ENCODE peak calls at places on chromosome 16, in four cellular contexts. One of them, this sample, is unnamed.

GRCh38 chr16:84599528-84600202 is 18.2 kb downstream of the COTL1 start:
- DNase-seq in stimulated activated CD8-positive, alpha-beta memory T cell treated with anti-CD3 and anti-CD28 coated beads, Interleukin-2, amount 100 ng/mL, for 48 hours: peak
- DNase-seq in nucleus accumbens: peak
- DNase-seq in cerebellar nuclear complex: no peak
- DNase-seq in this sample: peak

GRCh38 chr16:20956319-20956718 is 55.7 kb downstream of the LYRM1 start:
- DNase-seq in stimulated activated CD8-positive, alpha-beta memory T cell treated with anti-CD3 and anti-CD28 coated beads, Interleukin-2, amount 100 ng/mL, for 48 hours: no peak
- DNase-seq in nucleus accumbens: no peak
- DNase-seq in cerebellar nuclear complex: no peak
- DNase-seq in this sample: no peak

GRCh38 chr16:59463776-59464175 is 729.7 kb upstream of the GOT2 start:
- DNase-seq in stimulated activated CD8-positive, alpha-beta memory T cell treated with anti-CD3 and anti-CD28 coated beads, Interleukin-2, amount 100 ng/mL, for 48 hours: no peak
- DNase-seq in nucleus accumbens: no peak
- DNase-seq in cerebellar nuclear complex: no peak
- DNase-seq in this sample: no peak

GRCh38 chr16:2585651-2586081 is 47.8 kb downstream of the PDPK1 start:
- DNase-seq in stimulated activated CD8-positive, alpha-beta memory T cell treated with anti-CD3 and anti-CD28 coated beads, Interleukin-2, amount 100 ng/mL, for 48 hours: no peak
- DNase-seq in nucleus accumbens: no peak
- DNase-seq in cerebellar nuclear complex: no peak
- DNase-seq in this sample: no peak

GRCh38 chr16:23319861-23320615 is 17.9 kb downstream of the SCNN1B start:
- DNase-seq in stimulated activated CD8-positive, alpha-beta memory T cell treated with anti-CD3 and anti-CD28 coated beads, Interleukin-2, amount 100 ng/mL, for 48 hours: no peak
- DNase-seq in nucleus accumbens: no peak
- DNase-seq in cerebellar nuclear complex: no peak
- DNase-seq in this sample: no peak

GRCh38 chr16:79168321-79168720 is 432.2 kb downstream of the MAF start:
- DNase-seq in stimulated activated CD8-positive, alpha-beta memory T cell treated with anti-CD3 and anti-CD28 coated beads, Interleukin-2, amount 100 ng/mL, for 48 hours: no peak
- DNase-seq in nucleus accumbens: no peak
- DNase-seq in cerebellar nuclear complex: no peak
- DNase-seq in this sample: no peak

GRCh38 chr16:53064179-53064578 is 9.4 kb downstream of the CHD9 start:
- DNase-seq in stimulated activated CD8-positive, alpha-beta memory T cell treated with anti-CD3 and anti-CD28 coated beads, Interleukin-2, amount 100 ng/mL, for 48 hours: no peak
- DNase-seq in nucleus accumbens: no peak
- DNase-seq in cerebellar nuclear complex: no peak
- DNase-seq in this sample: no peak

GRCh38 chr16:67878846-67879245 is 5.8 kb upstream of the NRN1L start:
- DNase-seq in stimulated activated CD8-positive, alpha-beta memory T cell treated with anti-CD3 and anti-CD28 coated beads, Interleukin-2, amount 100 ng/mL, for 48 hours: no peak
- DNase-seq in nucleus accumbens: no peak
- DNase-seq in cerebellar nuclear complex: no peak
- DNase-seq in this sample: no peak

GRCh38 chr16:77833906-77834599 is 45.7 kb downstream of the VAT1L start:
- DNase-seq in stimulated activated CD8-positive, alpha-beta memory T cell treated with anti-CD3 and anti-CD28 coated beads, Interleukin-2, amount 100 ng/mL, for 48 hours: no peak
- DNase-seq in nucleus accumbens: no peak
- DNase-seq in cerebellar nuclear complex: no peak
- DNase-seq in this sample: no peak

GRCh38 chr16:4991754-4992153 is 33.6 kb downstream of the SEC14L5 start:
- DNase-seq in stimulated activated CD8-positive, alpha-beta memory T cell treated with anti-CD3 and anti-CD28 coated beads, Interleukin-2, amount 100 ng/mL, for 48 hours: no peak
- DNase-seq in nucleus accumbens: no peak
- DNase-seq in cerebellar nuclear complex: no peak
- DNase-seq in this sample: peak

GRCh38 chr16:31248344-31248743 is 11.4 kb upstream of the ITGAM start:
- DNase-seq in stimulated activated CD8-positive, alpha-beta memory T cell treated with anti-CD3 and anti-CD28 coated beads, Interleukin-2, amount 100 ng/mL, for 48 hours: no peak
- DNase-seq in nucleus accumbens: no peak
- DNase-seq in cerebellar nuclear complex: no peak
- DNase-seq in this sample: no peak

GRCh38 chr16:88914750-88915368 is 48.4 kb upstream of the PABPN1L start:
- DNase-seq in stimulated activated CD8-positive, alpha-beta memory T cell treated with anti-CD3 and anti-CD28 coated beads, Interleukin-2, amount 100 ng/mL, for 48 hours: no peak
- DNase-seq in nucleus accumbens: no peak
- DNase-seq in cerebellar nuclear complex: no peak
- DNase-seq in this sample: no peak

GRCh38 chr16:50879873-50880695 is 138.2 kb downstream of the CYLD start:
- DNase-seq in stimulated activated CD8-positive, alpha-beta memory T cell treated with anti-CD3 and anti-CD28 coated beads, Interleukin-2, amount 100 ng/mL, for 48 hours: no peak
- DNase-seq in nucleus accumbens: no peak
- DNase-seq in cerebellar nuclear complex: no peak
- DNase-seq in this sample: peak

GRCh38 chr16:67329901-67330300 is 3.3 kb downstream of the LRRC36 start:
- DNase-seq in stimulated activated CD8-positive, alpha-beta memory T cell treated with anti-CD3 and anti-CD28 coated beads, Interleukin-2, amount 100 ng/mL, for 48 hours: no peak
- DNase-seq in nucleus accumbens: no peak
- DNase-seq in cerebellar nuclear complex: no peak
- DNase-seq in this sample: no peak

GRCh38 chr16:7236824-7237410 is 95.7 kb upstream of the RBFOX1 start:
- DNase-seq in stimulated activated CD8-positive, alpha-beta memory T cell treated with anti-CD3 and anti-CD28 coated beads, Interleukin-2, amount 100 ng/mL, for 48 hours: no peak
- DNase-seq in nucleus accumbens: no peak
- DNase-seq in cerebellar nuclear complex: no peak
- DNase-seq in this sample: no peak

GRCh38 chr16:23274968-23275367 is 27.1 kb upstream of the SCNN1B start:
- DNase-seq in stimulated activated CD8-positive, alpha-beta memory T cell treated with anti-CD3 and anti-CD28 coated beads, Interleukin-2, amount 100 ng/mL, for 48 hours: no peak
- DNase-seq in nucleus accumbens: no peak
- DNase-seq in cerebellar nuclear complex: no peak
- DNase-seq in this sample: no peak

GRCh38 chr16:73713817-73714495 is 582.7 kb upstream of the PSMD7 start:
- DNase-seq in stimulated activated CD8-positive, alpha-beta memory T cell treated with anti-CD3 and anti-CD28 coated beads, Interleukin-2, amount 100 ng/mL, for 48 hours: no peak
- DNase-seq in nucleus accumbens: peak
- DNase-seq in cerebellar nuclear complex: no peak
- DNase-seq in this sample: no peak

GRCh38 chr16:73878616-73879015 is 418.0 kb upstream of the PSMD7 start:
- DNase-seq in stimulated activated CD8-positive, alpha-beta memory T cell treated with anti-CD3 and anti-CD28 coated beads, Interleukin-2, amount 100 ng/mL, for 48 hours: no peak
- DNase-seq in nucleus accumbens: no peak
- DNase-seq in cerebellar nuclear complex: no peak
- DNase-seq in this sample: no peak

GRCh38 chr16:81448154-81449131 is 3.8 kb downstream of the CMIP start:
- DNase-seq in stimulated activated CD8-positive, alpha-beta memory T cell treated with anti-CD3 and anti-CD28 coated beads, Interleukin-2, amount 100 ng/mL, for 48 hours: no peak
- DNase-seq in nucleus accumbens: no peak
- DNase-seq in cerebellar nuclear complex: no peak
- DNase-seq in this sample: peak

GRCh38 chr16:53866520-53866919 is 162.6 kb downstream of the FTO start:
- DNase-seq in stimulated activated CD8-positive, alpha-beta memory T cell treated with anti-CD3 and anti-CD28 coated beads, Interleukin-2, amount 100 ng/mL, for 48 hours: no peak
- DNase-seq in nucleus accumbens: no peak
- DNase-seq in cerebellar nuclear complex: no peak
- DNase-seq in this sample: no peak